ENCODE peak calls at places on chromosomes 13 and 19, in six cellular contexts. T, R, F, Q, X and B are unnamed samples.

GRCh38 chr19:18915639-18916038 is 3.5 kb downstream of the COPE start:
- DNase-seq in T (peak), R (no peak), F (no peak), Q (peak), X (peak), B (peak)

GRCh38 chr13:29193083-29193482 is 372.9 kb downstream of the MTUS2 start:
- DNase-seq in T (no peak), R (no peak), F (no peak), Q (no peak), X (no peak), B (no peak)

GRCh38 chr13:48233886-48234488 is 981 bp downstream of the ITM2B start:
- DNase-seq in T (no peak), R (no peak), F (no peak), Q (no peak), X (peak), B (no peak)

GRCh38 chr19:11268783-11269267 is 6.5 kb upstream of the DOCK6 start:
- DNase-seq in T (no peak), R (peak), F (no peak), Q (peak), X (peak), B (peak)

GRCh38 chr19:45202637-45203036 is 24.1 kb downstream of the BLOC1S3 start:
- DNase-seq in T (no peak), R (no peak), F (no peak), Q (no peak), X (no peak), B (no peak)

GRCh38 chr19:39966617-39967016 is 4.3 kb upstream of the PSMC4 start:
- DNase-seq in T (no peak), R (no peak), F (no peak), Q (no peak), X (no peak), B (no peak)

GRCh38 chr19:39514840-39515550 is at the start of gene SELENOV:
- DNase-seq in T (no peak), R (no peak), F (no peak), Q (no peak), X (no peak), B (no peak)

GRCh38 chr13:64847767-64848166 is 2382.4 kb downstream of the PCDH9 start:
- DNase-seq in T (no peak), R (no peak), F (no peak), Q (no peak), X (no peak), B (no peak)

GRCh38 chr13:22047082-22047784 is 376.4 kb downstream of the FGF9 start:
- DNase-seq in T (no peak), R (no peak), F (no peak), Q (no peak), X (no peak), B (no peak)

GRCh38 chr19:40596608-40597328 is 4.4 kb upstream of the LTBP4 start:
- DNase-seq in T (no peak), R (no peak), F (no peak), Q (no peak), X (peak), B (no peak)